ENCODE peak calls at places on chromosome 5, in eight cellular contexts. One of them, this sample, is unnamed.

GRCh38 chr5:50763356-50763755 is 96.9 kb downstream of the PARP8 start:
- DNase-seq in AG10803: no peak
- DNase-seq in cardiac fibroblast: no peak
- DNase-seq in GM12865: no peak
- DNase-seq in lower lobe of right lung: no peak
- DNase-seq in adrenal gland: no peak
- DNase-seq in Peyer's patch: no peak
- DNase-seq in right lobe of liver: no peak
- DNase-seq in this sample: no peak

GRCh38 chr5:5271606-5272321 is 131.6 kb downstream of the ADAMTS16 start:
- DNase-seq in AG10803: peak; percentile 3
- DNase-seq in cardiac fibroblast: no peak
- DNase-seq in GM12865: no peak
- DNase-seq in lower lobe of right lung: no peak
- DNase-seq in adrenal gland: no peak
- DNase-seq in Peyer's patch: no peak
- DNase-seq in right lobe of liver: no peak
- DNase-seq in this sample: no peak

GRCh38 chr5:107425541-107426031 is 245.2 kb downstream of the EFNA5 start:
- DNase-seq in AG10803: peak; percentile 75
- DNase-seq in cardiac fibroblast: peak; percentile 91
- DNase-seq in GM12865: no peak
- DNase-seq in lower lobe of right lung: no peak
- DNase-seq in adrenal gland: no peak
- DNase-seq in Peyer's patch: no peak
- DNase-seq in right lobe of liver: no peak
- DNase-seq in this sample: peak; percentile 82

GRCh38 chr5:93660677-93661076 is 77.7 kb downstream of the NR2F1 start:
- DNase-seq in AG10803: no peak
- DNase-seq in cardiac fibroblast: no peak
- DNase-seq in GM12865: no peak
- DNase-seq in lower lobe of right lung: no peak
- DNase-seq in adrenal gland: no peak
- DNase-seq in Peyer's patch: no peak
- DNase-seq in right lobe of liver: no peak
- DNase-seq in this sample: no peak

GRCh38 chr5:173495225-173495904 is 121.1 kb downstream of the BOD1 start:
- DNase-seq in AG10803: peak; percentile 88
- DNase-seq in cardiac fibroblast: peak; percentile 16
- DNase-seq in GM12865: no peak
- DNase-seq in lower lobe of right lung: no peak
- DNase-seq in adrenal gland: no peak
- DNase-seq in Peyer's patch: no peak
- DNase-seq in right lobe of liver: no peak
- DNase-seq in this sample: peak; percentile 59

GRCh38 chr5:153081385-153081784 is 409.1 kb upstream of the GRIA1 start:
- DNase-seq in AG10803: no peak
- DNase-seq in cardiac fibroblast: peak; percentile 3
- DNase-seq in GM12865: no peak
- DNase-seq in lower lobe of right lung: no peak
- DNase-seq in adrenal gland: no peak
- DNase-seq in Peyer's patch: no peak
- DNase-seq in right lobe of liver: no peak
- DNase-seq in this sample: peak; percentile 3

GRCh38 chr5:50709471-50709870 is 43.0 kb downstream of the PARP8 start:
- DNase-seq in AG10803: peak; percentile 31
- DNase-seq in cardiac fibroblast: peak; percentile 64
- DNase-seq in GM12865: peak; percentile 16
- DNase-seq in lower lobe of right lung: no peak
- DNase-seq in adrenal gland: no peak
- DNase-seq in Peyer's patch: no peak
- DNase-seq in right lobe of liver: no peak
- DNase-seq in this sample: no peak

GRCh38 chr5:161400583-161400982 is 145.9 kb downstream of the GABRB2 start:
- DNase-seq in AG10803: no peak
- DNase-seq in cardiac fibroblast: no peak
- DNase-seq in GM12865: no peak
- DNase-seq in lower lobe of right lung: no peak
- DNase-seq in adrenal gland: no peak
- DNase-seq in Peyer's patch: no peak
- DNase-seq in right lobe of liver: no peak
- DNase-seq in this sample: no peak

GRCh38 chr5:1537166-1538154 is 13.7 kb upstream of the LPCAT1 start:
- DNase-seq in AG10803: no peak
- DNase-seq in cardiac fibroblast: no peak
- DNase-seq in GM12865: peak; percentile 20
- DNase-seq in lower lobe of right lung: no peak
- DNase-seq in adrenal gland: no peak
- DNase-seq in Peyer's patch: peak; percentile 47
- DNase-seq in right lobe of liver: peak; percentile 38
- DNase-seq in this sample: no peak
- H3K4me3 ChIP-seq in AG10803: peak overlapping the region; percentile 1
- H3K4me3 ChIP-seq in cardiac fibroblast: no peak overlapping the region
- H3K4me3 ChIP-seq in GM12865: no peak overlapping the region
- H3K4me3 ChIP-seq in lower lobe of right lung: peak overlapping the region; percentile 45
- H3K4me3 ChIP-seq in adrenal gland: peak overlapping the region; percentile 7
- H3K4me3 ChIP-seq in Peyer's patch: no peak overlapping the region
- H3K4me3 ChIP-seq in right lobe of liver: peak overlapping the region; percentile 47
- H3K4me3 ChIP-seq in this sample: no peak overlapping the region

GRCh38 chr5:140801494-140801841 is 611 bp downstream of the PCDHA3 start:
- DNase-seq in AG10803: no peak
- DNase-seq in cardiac fibroblast: peak; percentile 9
- DNase-seq in GM12865: no peak
- DNase-seq in lower lobe of right lung: no peak
- DNase-seq in adrenal gland: no peak
- DNase-seq in Peyer's patch: no peak
- DNase-seq in right lobe of liver: no peak
- DNase-seq in this sample: peak; percentile 16
- TF ChIP-seq CTCF in AG10803: peak; percentile 42
- TF ChIP-seq CTCF in cardiac fibroblast: no peak
- TF ChIP-seq CTCF in GM12865: no peak
- TF ChIP-seq CTCF in lower lobe of right lung: peak; percentile 15
- TF ChIP-seq CTCF in adrenal gland: no peak
- TF ChIP-seq CTCF in Peyer's patch: no peak
- TF ChIP-seq CTCF in right lobe of liver: peak; percentile 12
- TF ChIP-seq CTCF in this sample: no peak

DNA sequence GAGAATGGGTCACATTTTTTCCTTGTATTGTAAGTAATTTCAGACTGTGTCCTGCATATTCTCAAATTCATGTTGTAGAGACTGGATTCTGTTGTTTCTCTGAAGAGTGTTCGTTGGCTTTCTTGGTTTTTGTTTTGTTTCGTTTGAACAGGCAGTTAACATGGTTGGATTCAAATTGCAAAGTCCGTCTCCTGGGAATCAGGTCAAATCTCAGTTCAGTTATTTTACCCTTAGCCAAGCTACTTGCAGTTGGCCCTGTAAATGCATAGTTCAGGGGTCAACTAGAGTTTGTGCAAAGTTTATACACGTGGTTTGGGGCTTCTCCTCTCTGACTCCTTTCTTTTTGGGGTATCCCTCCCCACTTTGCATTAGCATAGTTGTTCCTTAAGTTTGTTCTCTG is 21.7 kb upstream of the FBXW11 start:
- DNase-seq in AG10803: no peak
- DNase-seq in cardiac fibroblast: no peak
- DNase-seq in GM12865: no peak
- DNase-seq in lower lobe of right lung: no peak
- DNase-seq in adrenal gland: no peak
- DNase-seq in Peyer's patch: no peak
- DNase-seq in right lobe of liver: peak; percentile 55
- DNase-seq in this sample: no peak
- H3K4me3 ChIP-seq in AG10803: no peak overlapping the region
- H3K4me3 ChIP-seq in cardiac fibroblast: no peak overlapping the region
- H3K4me3 ChIP-seq in GM12865: no peak overlapping the region
- H3K4me3 ChIP-seq in lower lobe of right lung: no peak overlapping the region
- H3K4me3 ChIP-seq in adrenal gland: no peak overlapping the region
- H3K4me3 ChIP-seq in Peyer's patch: no peak overlapping the region
- H3K4me3 ChIP-seq in right lobe of liver: peak overlapping the region; percentile 15
- H3K4me3 ChIP-seq in this sample: no peak overlapping the region

GRCh38 chr5:150763023-150763793 is 4.4 kb upstream of the DCTN4 start:
- DNase-seq in AG10803: peak; percentile 81
- DNase-seq in cardiac fibroblast: peak; percentile 97
- DNase-seq in GM12865: no peak
- DNase-seq in lower lobe of right lung: no peak
- DNase-seq in adrenal gland: peak; percentile 90
- DNase-seq in Peyer's patch: peak; percentile 65
- DNase-seq in right lobe of liver: peak; percentile 71
- DNase-seq in this sample: peak; percentile 82
- TF ChIP-seq CTCF in AG10803: no peak
- TF ChIP-seq CTCF in cardiac fibroblast: no peak
- TF ChIP-seq CTCF in GM12865: no peak
- TF ChIP-seq CTCF in lower lobe of right lung: no peak
- TF ChIP-seq CTCF in adrenal gland: no peak
- TF ChIP-seq CTCF in Peyer's patch: no peak
- TF ChIP-seq CTCF in right lobe of liver: no peak
- TF ChIP-seq CTCF in this sample: no peak

GRCh38 chr5:1952456-1953099 is 69.9 kb upstream of the IRX4 start:
- DNase-seq in AG10803: no peak
- DNase-seq in cardiac fibroblast: no peak
- DNase-seq in GM12865: no peak
- DNase-seq in lower lobe of right lung: no peak
- DNase-seq in adrenal gland: no peak
- DNase-seq in Peyer's patch: no peak
- DNase-seq in right lobe of liver: no peak
- DNase-seq in this sample: no peak
- H3K4me3 ChIP-seq in AG10803: no peak overlapping the region
- H3K4me3 ChIP-seq in cardiac fibroblast: no peak overlapping the region
- H3K4me3 ChIP-seq in GM12865: no peak overlapping the region
- H3K4me3 ChIP-seq in lower lobe of right lung: no peak overlapping the region
- H3K4me3 ChIP-seq in adrenal gland: no peak overlapping the region
- H3K4me3 ChIP-seq in Peyer's patch: no peak overlapping the region
- H3K4me3 ChIP-seq in right lobe of liver: no peak overlapping the region
- H3K4me3 ChIP-seq in this sample: no peak overlapping the region

This sample was measured in foreskin fibroblast.